ENCODE peak calls at places on chromosome 1, in ten cellular contexts. One of them, this sample, is unnamed.
A peak's percentile ranks its signal among the peaks of the same experiment; 100 is the strongest.

GRCh38 chr1:192601145-192602048 is 25.8 kb downstream of the RGS1 start:
- DNase-seq in right cardiac atrium: no peak
- DNase-seq in transverse colon: no peak
- DNase-seq in pancreas: no peak
- DNase-seq in heart right ventricle: no peak
- DNase-seq in lower lobe of right lung: no peak
- DNase-seq in brain microvascular endothelial cell: no peak
- DNase-seq in AG04450: no peak
- DNase-seq in effector memory CD4-positive, alpha-beta T cell: no peak
- DNase-seq in bronchial epithelial cell: peak; percentile 77
- DNase-seq in this sample: no peak

GRCh38 chr1:176379626-176380339 is 83.2 kb upstream of the PAPPA2 start:
- DNase-seq in right cardiac atrium: no peak
- DNase-seq in transverse colon: no peak
- DNase-seq in pancreas: no peak
- DNase-seq in heart right ventricle: no peak
- DNase-seq in lower lobe of right lung: no peak
- DNase-seq in brain microvascular endothelial cell: no peak
- DNase-seq in AG04450: no peak
- DNase-seq in effector memory CD4-positive, alpha-beta T cell: no peak
- DNase-seq in bronchial epithelial cell: peak; percentile 5
- DNase-seq in this sample: no peak

GRCh38 chr1:204377800-204378608 is 18.3 kb upstream of the PLEKHA6 start:
- DNase-seq in right cardiac atrium: peak; percentile 34
- DNase-seq in transverse colon: peak; percentile 80
- DNase-seq in pancreas: peak; percentile 56
- DNase-seq in heart right ventricle: no peak
- DNase-seq in lower lobe of right lung: peak; percentile 73
- DNase-seq in brain microvascular endothelial cell: no peak
- DNase-seq in AG04450: no peak
- DNase-seq in effector memory CD4-positive, alpha-beta T cell: peak; percentile 13
- DNase-seq in bronchial epithelial cell: peak; percentile 29
- DNase-seq in this sample: peak; percentile 92

GRCh38 chr1:85582687-85583354 is 2.3 kb downstream of the CCN1 start:
- DNase-seq in right cardiac atrium: no peak
- DNase-seq in transverse colon: no peak
- DNase-seq in pancreas: no peak
- DNase-seq in heart right ventricle: no peak
- DNase-seq in lower lobe of right lung: no peak
- DNase-seq in brain microvascular endothelial cell: no peak
- DNase-seq in AG04450: no peak
- DNase-seq in effector memory CD4-positive, alpha-beta T cell: no peak
- DNase-seq in bronchial epithelial cell: peak; percentile 68
- DNase-seq in this sample: peak; percentile 78

GRCh38 chr1:236808564-236809130 is 13.6 kb downstream of the MTR start:
- DNase-seq in right cardiac atrium: no peak
- DNase-seq in transverse colon: no peak
- DNase-seq in pancreas: no peak
- DNase-seq in heart right ventricle: no peak
- DNase-seq in lower lobe of right lung: no peak
- DNase-seq in brain microvascular endothelial cell: no peak
- DNase-seq in AG04450: no peak
- DNase-seq in effector memory CD4-positive, alpha-beta T cell: no peak
- DNase-seq in bronchial epithelial cell: no peak
- DNase-seq in this sample: no peak

GRCh38 chr1:39576016-39576657 is 453 bp downstream of the PABPC4 start:
- DNase-seq in right cardiac atrium: peak; percentile 23
- DNase-seq in transverse colon: peak; percentile 38
- DNase-seq in pancreas: peak; percentile 29
- DNase-seq in heart right ventricle: no peak
- DNase-seq in lower lobe of right lung: peak; percentile 59
- DNase-seq in brain microvascular endothelial cell: no peak
- DNase-seq in AG04450: no peak
- DNase-seq in effector memory CD4-positive, alpha-beta T cell: peak; percentile 20
- DNase-seq in bronchial epithelial cell: no peak
- DNase-seq in this sample: peak; percentile 92

GRCh38 chr1:53127546-53127945 is 14.9 kb downstream of the SLC1A7 start:
- DNase-seq in right cardiac atrium: no peak
- DNase-seq in transverse colon: peak; percentile 5
- DNase-seq in pancreas: no peak
- DNase-seq in heart right ventricle: no peak
- DNase-seq in lower lobe of right lung: no peak
- DNase-seq in brain microvascular endothelial cell: no peak
- DNase-seq in AG04450: no peak
- DNase-seq in effector memory CD4-positive, alpha-beta T cell: no peak
- DNase-seq in bronchial epithelial cell: no peak
- DNase-seq in this sample: no peak

GRCh38 chr1:11858968-11859871 is 475 bp upstream of the NPPB start:
- DNase-seq in right cardiac atrium: peak; percentile 76
- DNase-seq in transverse colon: peak; percentile 40
- DNase-seq in pancreas: peak; percentile 60
- DNase-seq in heart right ventricle: peak; percentile 66
- DNase-seq in lower lobe of right lung: peak; percentile 76
- DNase-seq in brain microvascular endothelial cell: peak; percentile 57
- DNase-seq in AG04450: no peak
- DNase-seq in effector memory CD4-positive, alpha-beta T cell: peak; percentile 12
- DNase-seq in bronchial epithelial cell: peak; percentile 20
- DNase-seq in this sample: peak; percentile 94

GRCh38 chr1:78155121-78155520 is 109.4 kb downstream of the GIPC2 start:
- DNase-seq in right cardiac atrium: no peak
- DNase-seq in transverse colon: no peak
- DNase-seq in pancreas: no peak
- DNase-seq in heart right ventricle: no peak
- DNase-seq in lower lobe of right lung: no peak
- DNase-seq in brain microvascular endothelial cell: no peak
- DNase-seq in AG04450: no peak
- DNase-seq in effector memory CD4-positive, alpha-beta T cell: no peak
- DNase-seq in bronchial epithelial cell: no peak
- DNase-seq in this sample: no peak

GRCh38 chr1:206537141-206537540 is 29.8 kb downstream of the RASSF5 start:
- DNase-seq in right cardiac atrium: no peak
- DNase-seq in transverse colon: no peak
- DNase-seq in pancreas: no peak
- DNase-seq in heart right ventricle: no peak
- DNase-seq in lower lobe of right lung: no peak
- DNase-seq in brain microvascular endothelial cell: peak; percentile 59
- DNase-seq in AG04450: no peak
- DNase-seq in effector memory CD4-positive, alpha-beta T cell: no peak
- DNase-seq in bronchial epithelial cell: no peak
- DNase-seq in this sample: no peak

GRCh38 chr1:43348809-43349593 is 9.8 kb upstream of the CDC20 start:
- DNase-seq in right cardiac atrium: peak; percentile 82
- DNase-seq in transverse colon: peak; percentile 94
- DNase-seq in pancreas: peak; percentile 93
- DNase-seq in heart right ventricle: peak; percentile 87
- DNase-seq in lower lobe of right lung: peak; percentile 94
- DNase-seq in brain microvascular endothelial cell: peak; percentile 46
- DNase-seq in AG04450: no peak
- DNase-seq in effector memory CD4-positive, alpha-beta T cell: peak; percentile 39
- DNase-seq in bronchial epithelial cell: peak; percentile 67
- DNase-seq in this sample: peak; percentile 95

GRCh38 chr1:58763214-58763613 is 20.6 kb downstream of the JUN start:
- DNase-seq in right cardiac atrium: no peak
- DNase-seq in transverse colon: no peak
- DNase-seq in pancreas: no peak
- DNase-seq in heart right ventricle: no peak
- DNase-seq in lower lobe of right lung: no peak
- DNase-seq in brain microvascular endothelial cell: peak; percentile 87
- DNase-seq in AG04450: no peak
- DNase-seq in effector memory CD4-positive, alpha-beta T cell: no peak
- DNase-seq in bronchial epithelial cell: peak; percentile 66
- DNase-seq in this sample: no peak

GRCh38 chr1:36664564-36665287 is 182.0 kb upstream of the CSF3R start:
- DNase-seq in right cardiac atrium: no peak
- DNase-seq in transverse colon: no peak
- DNase-seq in pancreas: no peak
- DNase-seq in heart right ventricle: no peak
- DNase-seq in lower lobe of right lung: no peak
- DNase-seq in brain microvascular endothelial cell: no peak
- DNase-seq in AG04450: no peak
- DNase-seq in effector memory CD4-positive, alpha-beta T cell: no peak
- DNase-seq in bronchial epithelial cell: no peak
- DNase-seq in this sample: no peak

GRCh38 chr1:172004671-172005070 is 163.4 kb downstream of the DNM3 start:
- DNase-seq in right cardiac atrium: no peak
- DNase-seq in transverse colon: no peak
- DNase-seq in pancreas: no peak
- DNase-seq in heart right ventricle: no peak
- DNase-seq in lower lobe of right lung: no peak
- DNase-seq in brain microvascular endothelial cell: no peak
- DNase-seq in AG04450: no peak
- DNase-seq in effector memory CD4-positive, alpha-beta T cell: no peak
- DNase-seq in bronchial epithelial cell: no peak
- DNase-seq in this sample: no peak

DNA sequence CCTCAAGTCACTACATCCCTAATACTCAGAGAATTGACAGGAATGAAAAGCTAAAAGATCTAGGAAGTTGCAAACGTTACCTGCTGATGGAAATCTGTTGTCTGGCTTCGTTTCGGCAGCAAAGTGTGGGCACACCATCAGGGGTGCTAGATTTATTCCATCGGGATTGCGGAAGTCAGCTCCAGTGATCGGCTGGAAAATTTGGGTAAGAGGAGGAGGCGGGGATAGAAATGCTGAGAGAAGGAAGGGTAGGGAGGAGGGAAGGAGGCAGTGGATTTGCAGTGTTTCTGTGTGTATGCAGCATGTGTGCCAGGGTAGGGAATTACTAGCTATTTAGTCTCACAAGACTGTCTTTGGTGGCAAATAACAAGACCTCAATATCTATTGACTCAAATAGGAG is at the start of gene CTSK:
- DNase-seq in right cardiac atrium: peak; percentile 17
- DNase-seq in transverse colon: no peak
- DNase-seq in pancreas: no peak
- DNase-seq in heart right ventricle: peak; percentile 20
- DNase-seq in lower lobe of right lung: no peak
- DNase-seq in brain microvascular endothelial cell: no peak
- DNase-seq in AG04450: no peak
- DNase-seq in effector memory CD4-positive, alpha-beta T cell: no peak
- DNase-seq in bronchial epithelial cell: no peak
- DNase-seq in this sample: no peak
- H3K4me3 ChIP-seq in right cardiac atrium: peak within 1 kb of the TSS; percentile 58
- H3K4me3 ChIP-seq in transverse colon: peak within 1 kb of the TSS; percentile 14
- H3K4me3 ChIP-seq in pancreas: no peak within 1 kb of the TSS
- H3K4me3 ChIP-seq in heart right ventricle: peak within 1 kb of the TSS; percentile 31
- H3K4me3 ChIP-seq in lower lobe of right lung: peak within 1 kb of the TSS; percentile 44
- H3K4me3 ChIP-seq in brain microvascular endothelial cell: peak within 1 kb of the TSS; percentile 15
- H3K4me3 ChIP-seq in AG04450: peak within 1 kb of the TSS; percentile 29
- H3K4me3 ChIP-seq in effector memory CD4-positive, alpha-beta T cell: no peak within 1 kb of the TSS
- H3K4me3 ChIP-seq in bronchial epithelial cell: no peak within 1 kb of the TSS
- H3K4me3 ChIP-seq in this sample: peak within 1 kb of the TSS; percentile 15

GRCh38 chr1:154225370-154225769 is 4.6 kb downstream of the UBAP2L start:
- DNase-seq in right cardiac atrium: no peak
- DNase-seq in transverse colon: no peak
- DNase-seq in pancreas: no peak
- DNase-seq in heart right ventricle: no peak
- DNase-seq in lower lobe of right lung: no peak
- DNase-seq in brain microvascular endothelial cell: no peak
- DNase-seq in AG04450: no peak
- DNase-seq in effector memory CD4-positive, alpha-beta T cell: no peak
- DNase-seq in bronchial epithelial cell: no peak
- DNase-seq in this sample: no peak

GRCh38 chr1:154221815-154222081 is 993 bp downstream of the UBAP2L start:
- DNase-seq in right cardiac atrium: no peak
- DNase-seq in transverse colon: no peak
- DNase-seq in pancreas: no peak
- DNase-seq in heart right ventricle: no peak
- DNase-seq in lower lobe of right lung: no peak
- DNase-seq in brain microvascular endothelial cell: peak; percentile 54
- DNase-seq in AG04450: peak; percentile 38
- DNase-seq in effector memory CD4-positive, alpha-beta T cell: no peak
- DNase-seq in bronchial epithelial cell: no peak
- DNase-seq in this sample: no peak

GRCh38 chr1:154220970-154221814 is 437 bp downstream of the UBAP2L start:
- DNase-seq in right cardiac atrium: peak; percentile 68
- DNase-seq in transverse colon: peak; percentile 60
- DNase-seq in pancreas: peak; percentile 69
- DNase-seq in heart right ventricle: peak; percentile 47
- DNase-seq in lower lobe of right lung: peak; percentile 79
- DNase-seq in brain microvascular endothelial cell: no peak
- DNase-seq in AG04450: no peak
- DNase-seq in effector memory CD4-positive, alpha-beta T cell: peak; percentile 71
- DNase-seq in bronchial epithelial cell: no peak
- DNase-seq in this sample: peak; percentile 93

GRCh38 chr1:154222518-154222917 is 1.8 kb downstream of the UBAP2L start:
- DNase-seq in right cardiac atrium: no peak
- DNase-seq in transverse colon: no peak
- DNase-seq in pancreas: no peak
- DNase-seq in heart right ventricle: no peak
- DNase-seq in lower lobe of right lung: no peak
- DNase-seq in brain microvascular endothelial cell: no peak
- DNase-seq in AG04450: no peak
- DNase-seq in effector memory CD4-positive, alpha-beta T cell: no peak
- DNase-seq in bronchial epithelial cell: no peak
- DNase-seq in this sample: no peak

DNA sequence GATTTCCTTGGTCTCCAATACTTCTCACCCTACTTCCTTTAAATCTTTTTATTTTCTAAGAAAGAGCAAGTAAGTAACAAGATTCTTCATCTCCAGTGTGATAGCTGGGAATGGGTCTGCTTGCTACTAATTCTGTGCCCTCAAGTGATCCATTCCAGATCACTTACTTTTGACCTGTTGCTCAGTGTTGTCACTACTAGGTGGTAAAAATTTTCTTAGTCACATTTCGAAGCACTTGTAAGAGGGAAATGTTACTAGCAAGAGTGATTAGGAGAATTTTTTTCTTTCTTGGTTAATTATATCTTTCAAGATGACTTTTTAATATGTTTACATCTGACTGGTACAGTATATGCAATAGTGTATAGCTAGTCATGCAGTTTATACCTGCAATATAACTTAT is 2.2 kb downstream of the UBAP2L start:
- DNase-seq in right cardiac atrium: no peak
- DNase-seq in transverse colon: no peak
- DNase-seq in pancreas: no peak
- DNase-seq in heart right ventricle: no peak
- DNase-seq in lower lobe of right lung: no peak
- DNase-seq in brain microvascular endothelial cell: no peak
- DNase-seq in AG04450: no peak
- DNase-seq in effector memory CD4-positive, alpha-beta T cell: no peak
- DNase-seq in bronchial epithelial cell: no peak
- DNase-seq in this sample: no peak
- H3K4me3 ChIP-seq in right cardiac atrium: no peak overlapping the region
- H3K4me3 ChIP-seq in transverse colon: no peak overlapping the region
- H3K4me3 ChIP-seq in pancreas: no peak overlapping the region
- H3K4me3 ChIP-seq in heart right ventricle: no peak overlapping the region
- H3K4me3 ChIP-seq in lower lobe of right lung: peak overlapping the region; percentile 77
- H3K4me3 ChIP-seq in brain microvascular endothelial cell: no peak overlapping the region
- H3K4me3 ChIP-seq in AG04450: peak overlapping the region; percentile 34
- H3K4me3 ChIP-seq in effector memory CD4-positive, alpha-beta T cell: no peak overlapping the region
- H3K4me3 ChIP-seq in bronchial epithelial cell: no peak overlapping the region
- H3K4me3 ChIP-seq in this sample: peak overlapping the region; percentile 70

GRCh38 chr1:7930547-7931445 is 9.8 kb downstream of the TNFRSF9 start:
- DNase-seq in right cardiac atrium: no peak
- DNase-seq in transverse colon: no peak
- DNase-seq in pancreas: no peak
- DNase-seq in heart right ventricle: no peak
- DNase-seq in lower lobe of right lung: no peak
- DNase-seq in brain microvascular endothelial cell: no peak
- DNase-seq in AG04450: no peak
- DNase-seq in effector memory CD4-positive, alpha-beta T cell: no peak
- DNase-seq in bronchial epithelial cell: no peak
- DNase-seq in this sample: no peak
- H3K4me3 ChIP-seq in right cardiac atrium: no peak overlapping the region
- H3K4me3 ChIP-seq in transverse colon: no peak overlapping the region
- H3K4me3 ChIP-seq in pancreas: no peak overlapping the region
- H3K4me3 ChIP-seq in heart right ventricle: no peak overlapping the region
- H3K4me3 ChIP-seq in lower lobe of right lung: no peak overlapping the region
- H3K4me3 ChIP-seq in brain microvascular endothelial cell: no peak overlapping the region
- H3K4me3 ChIP-seq in AG04450: no peak overlapping the region
- H3K4me3 ChIP-seq in effector memory CD4-positive, alpha-beta T cell: peak overlapping the region; percentile 8
- H3K4me3 ChIP-seq in bronchial epithelial cell: no peak overlapping the region
- H3K4me3 ChIP-seq in this sample: no peak overlapping the region

GRCh38 chr1:227773558-227773957 is 38.3 kb downstream of the SNAP47 start:
- DNase-seq in right cardiac atrium: no peak
- DNase-seq in transverse colon: no peak
- DNase-seq in pancreas: no peak
- DNase-seq in heart right ventricle: no peak
- DNase-seq in lower lobe of right lung: no peak
- DNase-seq in brain microvascular endothelial cell: no peak
- DNase-seq in AG04450: no peak
- DNase-seq in effector memory CD4-positive, alpha-beta T cell: no peak
- DNase-seq in bronchial epithelial cell: no peak
- DNase-seq in this sample: no peak
- H3K4me3 ChIP-seq in right cardiac atrium: no peak overlapping the region
- H3K4me3 ChIP-seq in transverse colon: no peak overlapping the region
- H3K4me3 ChIP-seq in pancreas: no peak overlapping the region
- H3K4me3 ChIP-seq in heart right ventricle: no peak overlapping the region
- H3K4me3 ChIP-seq in lower lobe of right lung: no peak overlapping the region
- H3K4me3 ChIP-seq in brain microvascular endothelial cell: no peak overlapping the region
- H3K4me3 ChIP-seq in AG04450: no peak overlapping the region
- H3K4me3 ChIP-seq in effector memory CD4-positive, alpha-beta T cell: no peak overlapping the region
- H3K4me3 ChIP-seq in bronchial epithelial cell: no peak overlapping the region
- H3K4me3 ChIP-seq in this sample: no peak overlapping the region

This sample was measured in upper lobe of left lung.